ENCODE peak calls at places on chromosomes 11 and 22, in six cellular contexts. D is foreskin keratinocyte; S is activated gamma-delta T cell treated with anti-CD3 and anti-CD28 coated beads, Interleukin-2, amount 50 U/mL, for 16 hours; E is foreskin fibroblast; U is astrocyte of the cerebellum; P is H4. J is an unnamed sample.

GRCh38 chr11:73931039-73931645 is 19.7 kb upstream of the DNAJB13 start:
- DNase-seq in D (peak), S (no peak), E (peak), U (peak), P (peak), J (peak)

GRCh38 chr11:19444231-19444630 is 203.5 kb upstream of the E2F8 start:
- DNase-seq in D (no peak), S (no peak), E (peak), U (no peak), P (peak), J (peak)

GRCh38 chr11:70067591-70068341 is 10.4 kb upstream of the ANO1 start:
- DNase-seq in D (no peak), S (no peak), E (no peak), U (no peak), P (no peak), J (no peak)

GRCh38 chr11:102560555-102561011 is 30.0 kb upstream of the MMP7 start:
- DNase-seq in D (peak), S (no peak), E (peak), U (peak), P (peak), J (peak)

GRCh38 chr22:37739611-37740049 is 42.8 kb downstream of the TRIOBP start:
- DNase-seq in D (no peak), S (no peak), E (no peak), U (no peak), P (no peak), J (no peak)

GRCh38 chr11:119285431-119285830 is 31.5 kb downstream of the MCAM start:
- DNase-seq in D (no peak), S (no peak), E (no peak), U (no peak), P (no peak), J (no peak)

GRCh38 chr22:23759566-23759965 is 3.2 kb upstream of the C22orf15 start:
- DNase-seq in D (no peak), S (no peak), E (no peak), U (no peak), P (no peak), J (no peak)

GRCh38 chr11:94732617-94733292 is 35.4 kb upstream of the AMOTL1 start:
- DNase-seq in D (peak), S (no peak), E (peak), U (no peak), P (peak), J (no peak)

GRCh38 chr11:128776434-128777284 is 82.8 kb downstream of the FLI1 start:
- DNase-seq in D (no peak), S (peak), E (no peak), U (no peak), P (no peak), J (peak)

GRCh38 chr22:49670610-49671330 is 156.9 kb downstream of the BRD1 start:
- DNase-seq in D (no peak), S (no peak), E (no peak), U (no peak), P (no peak), J (no peak)

GRCh38 chr22:49738566-49738965 is 89.1 kb downstream of the BRD1 start:
- DNase-seq in D (no peak), S (no peak), E (no peak), U (no peak), P (no peak), J (no peak)

GRCh38 chr22:48651981-48652538 is 1175.6 kb downstream of the BRD1 start:
- DNase-seq in D (no peak), S (no peak), E (no peak), U (no peak), P (peak), J (no peak)

GRCh38 chr11:133228406-133229330 is 303.6 kb downstream of the OPCML start:
- DNase-seq in D (no peak), S (no peak), E (no peak), U (no peak), P (no peak), J (no peak)

GRCh38 chr22:41899110-41899509 is 15.8 kb downstream of the SHISA8 start:
- DNase-seq in D (no peak), S (no peak), E (no peak), U (no peak), P (no peak), J (no peak)

GRCh38 chr22:50739894-50740293 is 1.9 kb downstream of the ACR start:
- DNase-seq in D (no peak), S (no peak), E (no peak), U (no peak), P (no peak), J (no peak)

J was measured in AG20443.